ENCODE peak calls at places on chromosomes 7 and 10, in five cellular contexts. One of them, this sample, is unnamed.

GRCh38 chr10:45672201-45673073 is at the start of gene ZFAND4:
- DNase-seq in IMR-90: peak; percentile 94
- DNase-seq in CD8-positive, alpha-beta T cell: peak; percentile 93
- DNase-seq in endodermal cell: peak; percentile 99
- DNase-seq in ovary: peak; percentile 94
- DNase-seq in this sample: peak; percentile 99

GRCh38 chr10:57222603-57223002 is 861.5 kb upstream of the ZWINT start:
- DNase-seq in IMR-90: no peak
- DNase-seq in CD8-positive, alpha-beta T cell: no peak
- DNase-seq in endodermal cell: peak; percentile 75
- DNase-seq in ovary: no peak
- DNase-seq in this sample: no peak

GRCh38 chr7:91082038-91082437 is 182.2 kb upstream of the FZD1 start:
- DNase-seq in IMR-90: peak; percentile 73
- DNase-seq in CD8-positive, alpha-beta T cell: no peak
- DNase-seq in endodermal cell: no peak
- DNase-seq in ovary: no peak
- DNase-seq in this sample: no peak

GRCh38 chr7:106812027-106812643 is 52.9 kb upstream of the PIK3CG start:
- DNase-seq in IMR-90: no peak
- DNase-seq in CD8-positive, alpha-beta T cell: no peak
- DNase-seq in endodermal cell: no peak
- DNase-seq in ovary: no peak
- DNase-seq in this sample: peak; percentile 52

GRCh38 chr7:126605056-126605455 is 647.7 kb downstream of the GRM8 start:
- DNase-seq in IMR-90: no peak
- DNase-seq in CD8-positive, alpha-beta T cell: no peak
- DNase-seq in endodermal cell: no peak
- DNase-seq in ovary: no peak
- DNase-seq in this sample: no peak

GRCh38 chr7:77933394-77933793 is 134.8 kb downstream of the PHTF2 start:
- DNase-seq in IMR-90: peak; percentile 60
- DNase-seq in CD8-positive, alpha-beta T cell: no peak
- DNase-seq in endodermal cell: no peak
- DNase-seq in ovary: no peak
- DNase-seq in this sample: no peak

GRCh38 chr7:143393267-143394041 is 12.3 kb downstream of the ZYX start:
- DNase-seq in IMR-90: peak; percentile 45
- DNase-seq in CD8-positive, alpha-beta T cell: no peak
- DNase-seq in endodermal cell: peak; percentile 51
- DNase-seq in ovary: no peak
- DNase-seq in this sample: no peak

GRCh38 chr10:79320785-79321493 is 26.3 kb upstream of the PPIF start:
- DNase-seq in IMR-90: peak; percentile 94
- DNase-seq in CD8-positive, alpha-beta T cell: no peak
- DNase-seq in endodermal cell: no peak
- DNase-seq in ovary: no peak
- DNase-seq in this sample: no peak

GRCh38 chr7:117281562-117281961 is 41.3 kb downstream of the WNT2 start:
- DNase-seq in IMR-90: no peak
- DNase-seq in CD8-positive, alpha-beta T cell: no peak
- DNase-seq in endodermal cell: no peak
- DNase-seq in ovary: no peak
- DNase-seq in this sample: no peak

GRCh38 chr10:69645751-69646687 is 16.0 kb downstream of the FAM241B start:
- DNase-seq in IMR-90: no peak
- DNase-seq in CD8-positive, alpha-beta T cell: no peak
- DNase-seq in endodermal cell: peak; percentile 83
- DNase-seq in ovary: no peak
- DNase-seq in this sample: peak; percentile 27

GRCh38 chr10:80163741-80164341 is 31.3 kb downstream of the PLAC9 start:
- DNase-seq in IMR-90: peak; percentile 90
- DNase-seq in CD8-positive, alpha-beta T cell: no peak
- DNase-seq in endodermal cell: no peak
- DNase-seq in ovary: no peak
- DNase-seq in this sample: peak; percentile 62

GRCh38 chr7:6423942-6424701 is 23.6 kb downstream of the DAGLB start:
- DNase-seq in IMR-90: no peak
- DNase-seq in CD8-positive, alpha-beta T cell: no peak
- DNase-seq in endodermal cell: no peak
- DNase-seq in ovary: no peak
- DNase-seq in this sample: peak; percentile 93

GRCh38 chr10:30542001-30542861 is 87.3 kb downstream of the LYZL2 start:
- DNase-seq in IMR-90: no peak
- DNase-seq in CD8-positive, alpha-beta T cell: no peak
- DNase-seq in endodermal cell: no peak
- DNase-seq in ovary: no peak
- DNase-seq in this sample: no peak

GRCh38 chr10:122154034-122154732 is 116.9 kb upstream of the BTBD16 start:
- DNase-seq in IMR-90: no peak
- DNase-seq in CD8-positive, alpha-beta T cell: no peak
- DNase-seq in endodermal cell: no peak
- DNase-seq in ovary: no peak
- DNase-seq in this sample: no peak

GRCh38 chr10:12221323-12222298 is 25.6 kb downstream of the CDC123 start:
- DNase-seq in IMR-90: peak; percentile 41
- DNase-seq in CD8-positive, alpha-beta T cell: no peak
- DNase-seq in endodermal cell: no peak
- DNase-seq in ovary: no peak
- DNase-seq in this sample: no peak

DNA sequence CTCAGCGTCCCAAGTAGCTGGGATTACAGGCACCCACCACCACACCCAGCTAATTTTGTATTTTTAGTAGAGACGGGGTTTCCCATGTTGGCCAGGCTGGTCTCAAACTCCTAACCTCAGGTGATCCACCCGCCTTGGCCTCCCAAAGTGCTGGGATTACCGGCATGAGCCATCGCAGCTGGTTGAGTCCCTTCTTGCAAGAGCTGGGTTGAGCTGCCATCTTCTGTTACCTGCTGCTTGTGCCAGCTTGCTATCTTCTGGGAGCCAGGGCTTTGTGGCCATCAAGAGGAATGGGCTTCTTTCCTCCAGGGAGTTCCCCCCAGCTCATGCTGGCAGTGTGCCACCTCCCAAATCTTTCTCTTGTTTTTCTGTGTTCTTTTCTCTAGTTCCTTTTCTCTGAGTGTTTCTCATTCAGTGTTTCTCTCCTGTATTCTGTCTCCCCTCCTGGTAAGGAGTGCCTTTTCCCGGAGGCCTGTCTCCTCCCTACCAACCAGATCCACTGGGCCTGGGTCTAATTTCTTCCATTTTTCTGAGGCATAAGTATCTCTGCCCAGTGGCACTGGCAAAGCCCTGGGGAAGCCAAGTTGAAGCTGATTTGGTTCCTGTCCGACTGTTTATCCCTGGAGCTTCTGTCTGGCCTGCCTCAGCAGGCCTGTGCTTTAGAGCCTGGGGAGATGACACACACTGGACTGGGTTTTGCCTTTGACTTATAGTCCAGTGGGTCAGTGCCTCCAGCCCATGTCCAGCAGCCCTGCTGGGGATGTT is 3.7 kb downstream of the DBNL start:
- DNase-seq in IMR-90: no peak
- DNase-seq in CD8-positive, alpha-beta T cell: no peak
- DNase-seq in endodermal cell: peak; percentile 15
- DNase-seq in ovary: peak; percentile 18
- DNase-seq in this sample: peak; percentile 23
- H3K4me1 ChIP-seq in IMR-90: peaks cover 8% of the 10 kb centered on the region
- H3K4me1 ChIP-seq in CD8-positive, alpha-beta T cell: peaks cover 81% of the 10 kb centered on the region
- H3K4me1 ChIP-seq in endodermal cell: no peaks in the 10 kb centered on the region
- H3K4me1 ChIP-seq in ovary: peaks cover 10% of the 10 kb centered on the region
- H3K4me1 ChIP-seq in this sample: peaks cover 25% of the 10 kb centered on the region

GRCh38 chr7:39379416-39379815 is 186.8 kb upstream of the YAE1 start:
- DNase-seq in IMR-90: no peak
- DNase-seq in CD8-positive, alpha-beta T cell: no peak
- DNase-seq in endodermal cell: no peak
- DNase-seq in ovary: no peak
- DNase-seq in this sample: no peak
- H3K4me1 ChIP-seq in IMR-90: no peaks in the 10 kb centered on the region
- H3K4me1 ChIP-seq in CD8-positive, alpha-beta T cell: no peaks in the 10 kb centered on the region
- H3K4me1 ChIP-seq in endodermal cell: no peaks in the 10 kb centered on the region
- H3K4me1 ChIP-seq in ovary: no peaks in the 10 kb centered on the region
- H3K4me1 ChIP-seq in this sample: no peaks in the 10 kb centered on the region

DNA sequence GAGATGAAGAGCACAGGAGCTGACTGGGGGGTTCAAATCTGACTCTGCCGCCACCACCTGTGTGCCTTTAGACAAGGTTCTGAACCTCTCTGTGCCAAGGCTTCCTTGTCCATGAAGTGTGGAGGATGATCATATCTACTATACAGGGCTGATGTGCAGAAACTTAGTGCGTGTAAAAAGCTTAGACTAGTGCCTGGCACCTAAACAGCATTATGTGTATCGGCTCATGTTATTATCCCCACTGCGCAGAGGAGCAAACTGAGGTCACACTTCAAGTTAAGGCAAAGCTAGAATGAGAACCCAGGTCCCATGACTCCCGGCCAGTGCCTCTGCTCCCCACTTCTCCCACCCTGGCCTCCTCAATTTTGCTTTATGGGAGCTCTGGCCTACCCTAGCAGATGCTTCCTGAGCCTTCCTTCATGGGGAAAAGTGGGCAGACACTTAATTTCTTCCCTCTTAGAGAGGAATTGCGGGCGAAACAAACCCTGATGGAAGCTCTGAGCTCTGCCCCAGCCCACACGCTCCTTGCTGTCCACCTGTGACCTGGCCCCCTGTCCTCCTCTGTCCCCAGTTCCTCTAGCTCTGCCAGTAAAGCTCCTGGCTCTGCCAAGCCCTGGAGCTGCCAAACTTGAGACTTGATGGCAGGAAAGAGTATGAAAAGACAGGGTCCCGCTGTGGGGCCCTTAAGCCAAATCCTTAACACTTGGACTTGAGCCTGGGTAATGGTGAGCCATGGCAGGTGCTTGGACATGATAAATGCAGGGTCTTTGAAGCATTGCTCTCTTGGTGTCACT is 71.0 kb downstream of the CDH23 start:
- DNase-seq in IMR-90: no peak
- DNase-seq in CD8-positive, alpha-beta T cell: no peak
- DNase-seq in endodermal cell: no peak
- DNase-seq in ovary: no peak
- DNase-seq in this sample: no peak
- H3K4me1 ChIP-seq in IMR-90: no peaks in the 10 kb centered on the region
- H3K4me1 ChIP-seq in CD8-positive, alpha-beta T cell: no peaks in the 10 kb centered on the region
- H3K4me1 ChIP-seq in endodermal cell: no peaks in the 10 kb centered on the region
- H3K4me1 ChIP-seq in ovary: peaks cover 5% of the 10 kb centered on the region
- H3K4me1 ChIP-seq in this sample: no peaks in the 10 kb centered on the region

DNA sequence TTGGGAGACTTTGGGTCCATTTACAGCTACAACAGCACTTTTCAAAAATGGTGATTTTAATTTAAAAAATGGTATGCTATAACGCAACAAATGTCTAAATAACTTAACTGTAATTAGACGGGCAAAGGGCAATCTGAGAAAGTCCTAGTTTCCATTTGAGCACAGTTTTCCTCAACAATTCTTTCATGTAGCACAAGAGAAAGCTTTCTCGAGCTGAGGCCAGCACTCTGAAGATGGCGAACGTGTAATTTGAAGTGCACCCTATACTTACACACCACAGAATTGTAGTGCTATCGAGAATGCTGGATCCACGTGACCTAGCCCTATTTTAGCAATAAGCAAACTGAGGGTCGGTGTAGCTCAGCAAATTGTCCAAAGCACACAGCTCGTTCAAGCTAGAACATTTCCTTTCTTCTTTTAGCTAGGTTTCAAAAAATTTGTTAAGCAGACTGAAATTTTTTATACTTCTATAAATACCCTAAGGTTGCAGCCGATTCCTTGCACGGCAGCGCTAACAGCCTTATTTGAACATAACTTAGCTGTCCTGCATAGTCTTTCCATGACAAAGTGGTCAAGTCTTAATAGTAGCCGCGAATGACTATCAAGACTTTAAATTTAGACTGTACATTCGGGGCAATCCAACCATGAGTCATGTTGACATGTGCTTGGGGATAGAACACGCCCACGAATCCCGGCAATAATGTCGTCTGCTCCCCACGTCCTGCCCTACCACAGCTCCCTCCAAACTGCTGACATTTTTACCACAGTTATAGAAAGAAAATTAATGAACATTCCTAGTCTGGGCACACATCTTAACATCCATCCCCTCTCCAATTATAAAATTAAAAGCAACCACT is 10.0 kb downstream of the KLF6 start:
- DNase-seq in IMR-90: peak; percentile 91
- DNase-seq in CD8-positive, alpha-beta T cell: no peak
- DNase-seq in endodermal cell: peak; percentile 55
- DNase-seq in ovary: no peak
- DNase-seq in this sample: peak; percentile 64
- H3K4me1 ChIP-seq in IMR-90: peaks cover 21% of the 10 kb centered on the region
- H3K4me1 ChIP-seq in CD8-positive, alpha-beta T cell: peaks cover 39% of the 10 kb centered on the region
- H3K4me1 ChIP-seq in endodermal cell: peaks cover 21% of the 10 kb centered on the region
- H3K4me1 ChIP-seq in ovary: peaks cover 5% of the 10 kb centered on the region
- H3K4me1 ChIP-seq in this sample: peaks cover 55% of the 10 kb centered on the region

DNA sequence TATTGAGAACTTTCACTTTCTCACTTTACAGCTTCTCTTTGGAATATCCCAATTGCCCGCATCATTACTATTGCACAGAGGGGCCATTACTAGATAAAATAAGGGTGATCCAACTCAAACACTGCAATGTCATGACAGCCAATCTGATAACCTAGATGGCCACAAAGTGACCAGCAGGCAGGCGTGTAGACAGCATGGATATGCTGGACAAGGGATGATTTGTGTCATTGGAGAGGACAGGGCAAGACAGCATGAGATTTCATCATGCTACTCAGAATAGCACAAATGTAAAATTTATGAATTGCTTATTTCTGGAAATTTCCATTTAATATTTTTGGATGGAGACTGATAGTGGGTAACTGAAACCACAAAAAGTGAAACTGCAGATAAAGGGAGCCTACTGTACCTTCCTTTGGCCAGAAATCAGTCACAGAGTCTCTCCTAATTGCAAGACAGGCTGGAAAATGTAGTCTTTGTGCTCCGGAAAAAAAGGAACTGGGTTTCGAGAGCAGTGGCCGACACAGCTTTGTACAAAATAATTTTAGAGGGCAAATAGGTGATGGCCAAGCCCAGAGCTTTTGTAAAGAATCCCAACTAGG is 6.1 kb upstream of the GSDME start:
- DNase-seq in IMR-90: no peak
- DNase-seq in CD8-positive, alpha-beta T cell: no peak
- DNase-seq in endodermal cell: no peak
- DNase-seq in ovary: no peak
- DNase-seq in this sample: no peak
- H3K4me1 ChIP-seq in IMR-90: no peaks in the 10 kb centered on the region
- H3K4me1 ChIP-seq in CD8-positive, alpha-beta T cell: no peaks in the 10 kb centered on the region
- H3K4me1 ChIP-seq in endodermal cell: no peaks in the 10 kb centered on the region
- H3K4me1 ChIP-seq in ovary: no peaks in the 10 kb centered on the region
- H3K4me1 ChIP-seq in this sample: peaks cover 13% of the 10 kb centered on the region

GRCh38 chr10:98560585-98560984 is 113.8 kb upstream of the HPS1 start:
- DNase-seq in IMR-90: no peak
- DNase-seq in CD8-positive, alpha-beta T cell: no peak
- DNase-seq in endodermal cell: no peak
- DNase-seq in ovary: no peak
- DNase-seq in this sample: no peak
- H3K4me1 ChIP-seq in IMR-90: no peaks in the 10 kb centered on the region
- H3K4me1 ChIP-seq in CD8-positive, alpha-beta T cell: no peaks in the 10 kb centered on the region
- H3K4me1 ChIP-seq in endodermal cell: peaks cover 6% of the 10 kb centered on the region
- H3K4me1 ChIP-seq in ovary: no peaks in the 10 kb centered on the region
- H3K4me1 ChIP-seq in this sample: no peaks in the 10 kb centered on the region

GRCh38 chr10:96304241-96304640 is at the start of gene DNTT:
- DNase-seq in IMR-90: no peak
- DNase-seq in CD8-positive, alpha-beta T cell: no peak
- DNase-seq in endodermal cell: no peak
- DNase-seq in ovary: no peak
- DNase-seq in this sample: no peak
- H3K4me1 ChIP-seq in IMR-90: no peaks in the 10 kb centered on the region
- H3K4me1 ChIP-seq in CD8-positive, alpha-beta T cell: peaks cover 36% of the 10 kb centered on the region
- H3K4me1 ChIP-seq in endodermal cell: peaks cover 5% of the 10 kb centered on the region
- H3K4me1 ChIP-seq in ovary: peaks cover 4% of the 10 kb centered on the region
- H3K4me1 ChIP-seq in this sample: no peaks in the 10 kb centered on the region

This sample was measured in psoas muscle.